ENCODE peak calls at places on chromosomes 1 and 21, in eight cellular contexts. E is caudate nucleus; A is mucosa of descending colon; G is CD8-positive, alpha-beta memory T cell; D is T-helper 17 cell; C is T-helper 2 cell; B is astrocyte of the spinal cord; Y is hypothalamus. N is an unnamed sample.

GRCh38 chr1:87644500-87645245 is 316.0 kb downstream of the LMO4 start:
- DNase-seq in E (no peak), A (no peak), G (no peak), D (no peak), C (no peak), B (peak; percentile 62), Y (no peak), N (no peak)

GRCh38 chr1:203396595-203397194 is 45.8 kb upstream of the FMOD start:
- DNase-seq in E (no peak), A (no peak), G (no peak), D (no peak), C (no peak), B (no peak), Y (no peak), N (no peak)

GRCh38 chr1:218344814-218345672 is at the start of gene TGFB2:
- DNase-seq in E (no peak), A (no peak), G (no peak), D (no peak), C (peak; percentile 54), B (peak; percentile 93), Y (no peak), N (peak; percentile 21)

GRCh38 chr1:93033785-93034184 is 45.3 kb upstream of the MTF2 start:
- DNase-seq in E (no peak), A (no peak), G (no peak), D (no peak), C (peak; percentile 35), B (no peak), Y (no peak), N (peak; percentile 65)

GRCh38 chr1:184854036-184854435 is 99.4 kb upstream of the EDEM3 start:
- DNase-seq in E (no peak), A (no peak), G (no peak), D (no peak), C (no peak), B (no peak), Y (no peak), N (no peak)

GRCh38 chr1:84298688-84299535 is 2.6 kb upstream of the SAMD13 start:
- DNase-seq in E (peak; percentile 26), A (peak; percentile 78), G (no peak), D (peak; percentile 9), C (peak; percentile 39), B (peak; percentile 18), Y (peak; percentile 58), N (peak; percentile 45)

GRCh38 chr1:93180723-93181613 is at the start of gene CCDC18:
- DNase-seq in E (no peak), A (no peak), G (no peak), D (no peak), C (peak; percentile 93), B (no peak), Y (no peak), N (peak; percentile 85)

GRCh38 chr1:172966844-172967540 is 83.7 kb downstream of the TNFSF18 start:
- DNase-seq in E (no peak), A (no peak), G (no peak), D (no peak), C (peak; percentile 35), B (no peak), Y (no peak), N (peak; percentile 11)

GRCh38 chr21:44875341-44875740 is 1.9 kb upstream of the PTTG1IP start:
- DNase-seq in E (no peak), A (no peak), G (no peak), D (no peak), C (peak; percentile 64), B (peak; percentile 55), Y (no peak), N (peak; percentile 59)

GRCh38 chr1:63034256-63034655 is 250.3 kb downstream of the ATG4C start:
- DNase-seq in E (no peak), A (no peak), G (no peak), D (no peak), C (no peak), B (no peak), Y (no peak), N (no peak)

GRCh38 chr1:209425959-209426358 is 157.6 kb upstream of the CAMK1G start:
- DNase-seq in E (no peak), A (no peak), G (no peak), D (no peak), C (peak; percentile 3), B (no peak), Y (no peak), N (no peak)

GRCh38 chr1:60151311-60151710 is 77.7 kb upstream of the C1orf87 start:
- DNase-seq in E (no peak), A (no peak), G (no peak), D (no peak), C (no peak), B (no peak), Y (no peak), N (no peak)

GRCh38 chr1:194071200-194071599 is 884.8 kb upstream of the B3GALT2 start:
- DNase-seq in E (no peak), A (no peak), G (no peak), D (no peak), C (no peak), B (no peak), Y (no peak), N (no peak)

GRCh38 chr1:67144696-67145095 is 9.9 kb upstream of the C1orf141 start:
- DNase-seq in E (no peak), A (no peak), G (peak; percentile 16), D (no peak), C (no peak), B (no peak), Y (no peak), N (peak; percentile 42)

GRCh38 chr21:32717851-32718316 is 9.9 kb downstream of the SYNJ1 start:
- DNase-seq in E (no peak), A (no peak), G (no peak), D (no peak), C (no peak), B (peak; percentile 40), Y (no peak), N (no peak)

GRCh38 chr21:38741092-38741975 is 64.4 kb upstream of the ETS2 start:
- DNase-seq in E (no peak), A (no peak), G (no peak), D (no peak), C (no peak), B (no peak), Y (no peak), N (no peak)

GRCh38 chr1:181353526-181353925 is 129.8 kb upstream of the CACNA1E start:
- DNase-seq in E (no peak), A (no peak), G (no peak), D (no peak), C (no peak), B (no peak), Y (no peak), N (no peak)

GRCh38 chr1:163273766-163274441 is 47.9 kb upstream of the NUF2 start:
- DNase-seq in E (no peak), A (no peak), G (no peak), D (no peak), C (no peak), B (no peak), Y (no peak), N (no peak)

GRCh38 chr1:32759997-32760623 is 57.0 kb downstream of the YARS1 start:
- DNase-seq in E (no peak), A (peak; percentile 96), G (no peak), D (no peak), C (no peak), B (peak; percentile 49), Y (no peak), N (no peak)

GRCh38 chr1:220124542-220124941 is 30.6 kb downstream of the IARS2 start:
- DNase-seq in E (no peak), A (no peak), G (no peak), D (no peak), C (no peak), B (peak; percentile 19), Y (no peak), N (no peak)

GRCh38 chr1:27656157-27656893 is 15.7 kb downstream of the IFI6 start:
- DNase-seq in E (no peak), A (no peak), G (no peak), D (no peak), C (no peak), B (peak; percentile 83), Y (no peak), N (peak; percentile 55)

GRCh38 chr1:39321979-39322378 is 117.5 kb downstream of the MACF1 start:
- DNase-seq in E (no peak), A (no peak), G (no peak), D (no peak), C (no peak), B (no peak), Y (no peak), N (peak; percentile 72)

GRCh38 chr1:59173721-59174120 is 123.2 kb upstream of the FGGY start:
- DNase-seq in E (no peak), A (no peak), G (no peak), D (no peak), C (no peak), B (peak; percentile 60), Y (no peak), N (no peak)

GRCh38 chr1:67584938-67585337 is 100.1 kb upstream of the GADD45A start:
- DNase-seq in E (no peak), A (no peak), G (no peak), D (no peak), C (no peak), B (no peak), Y (no peak), N (no peak)

GRCh38 chr1:99603699-99604595 is 42.0 kb upstream of the PALMD start:
- DNase-seq in E (no peak), A (no peak), G (no peak), D (no peak), C (no peak), B (peak; percentile 53), Y (no peak), N (no peak)

GRCh38 chr1:50424045-50424939 is 1.0 kb upstream of the DMRTA2 start:
- DNase-seq in E (no peak), A (no peak), G (no peak), D (no peak), C (peak; percentile 68), B (no peak), Y (no peak), N (peak; percentile 46)

GRCh38 chr1:198267921-198268320 is 111.1 kb downstream of the NEK7 start:
- DNase-seq in E (no peak), A (no peak), G (no peak), D (no peak), C (no peak), B (peak; percentile 83), Y (no peak), N (no peak)

GRCh38 chr1:31591425-31592093 is 15.2 kb downstream of the TINAGL1 start:
- DNase-seq in E (no peak), A (no peak), G (no peak), D (no peak), C (no peak), B (peak; percentile 38), Y (no peak), N (no peak)

GRCh38 chr1:16237343-16237830 is 404 bp upstream of the CPLANE2 start:
- DNase-seq in E (no peak), A (no peak), G (no peak), D (no peak), C (no peak), B (no peak), Y (no peak), N (no peak)

GRCh38 chr1:176462671-176463225 is at the start of gene PAPPA2:
- DNase-seq in E (no peak), A (no peak), G (no peak), D (no peak), C (no peak), B (no peak), Y (no peak), N (no peak)

N was measured in GM12865.